ENCODE peak calls at places on chromosomes 12 and 14, in seven cellular contexts. Q is D721Med; G is HS-5; T is glomerular endothelial cell; U is stimulated activated CD4-positive, alpha-beta T cell treated with anti-CD3 and anti-CD28 coated beads, Interleukin-12 subunit alpha, Interleukin-12 subunit beta, amount 100 ng/mL, for 48 hours; E is T-cell; Y is stimulated activated CD8-positive, alpha-beta memory T cell treated with anti-CD3 and anti-CD28 coated beads, Interleukin-4, amount 100 ng/mL, for 48 hours. S is an unnamed sample.

GRCh38 chr12:138898-139534 is 72.4 kb downstream of the IQSEC3 start:
- DNase-seq in G (no peak), T (no peak), E (no peak), Q (no peak), U (peak), Y (peak), S (no peak)

GRCh38 chr12:95265765-95266164 is 48.2 kb downstream of the VEZT start:
- DNase-seq in G (no peak), T (no peak), Y (no peak), U (no peak), E (no peak), Q (no peak), S (no peak)

GRCh38 chr12:14960548-14961465 is 594 bp downstream of the ARHGDIB start:
- DNase-seq in Y (peak), Q (no peak), G (peak), U (no peak), T (no peak), E (peak), S (no peak)

GRCh38 chr12:72673853-72674252 is 401.7 kb downstream of the TRHDE start:
- DNase-seq in Q (no peak), U (no peak), G (no peak), Y (no peak), T (no peak), E (no peak), S (no peak)

GRCh38 chr14:64438181-64438839 is 27.0 kb upstream of the AKAP5 start:
- DNase-seq in T (no peak), Y (no peak), Q (no peak), G (peak), U (no peak), E (no peak), S (no peak)

GRCh38 chr12:71193041-71193440 is 35.2 kb upstream of the TSPAN8 start:
- DNase-seq in T (no peak), Y (no peak), G (no peak), Q (no peak), E (no peak), U (no peak), S (no peak)

GRCh38 chr14:36856095-36856878 is 194.6 kb downstream of the PAX9 start:
- DNase-seq in T (no peak), Y (no peak), G (no peak), E (no peak), U (no peak), Q (no peak), S (no peak)

GRCh38 chr12:122116707-122117535 is 38.4 kb downstream of the MLXIP start:
- DNase-seq in E (no peak), G (no peak), U (no peak), T (no peak), Y (no peak), Q (no peak), S (no peak)

GRCh38 chr14:76919811-76920571 is 93.8 kb downstream of the LRRC74A start:
- DNase-seq in Q (peak), T (peak), Y (peak), G (no peak), E (peak), U (no peak), S (no peak)

GRCh38 chr12:111841236-111841749 is 735 bp upstream of the MAPKAPK5 start:
- DNase-seq in E (no peak), U (peak), Y (no peak), Q (no peak), T (no peak), G (no peak), S (no peak)